ENCODE peak calls at places on chromosome 18, in six cellular contexts. Y, W, M, Q, R and S are unnamed samples.

GRCh38 chr18:49160075-49160930 is 209.5 kb upstream of the SMAD7 start:
- DNase-seq in Y (peak), Q (peak), R (no peak), W (no peak), M (no peak), S (peak)

GRCh38 chr18:34647251-34647650 is 62.8 kb upstream of the DTNA start:
- DNase-seq in Q (no peak), M (peak), R (no peak), W (no peak), Y (no peak), S (no peak)

GRCh38 chr18:46067431-46068007 is 4.5 kb downstream of the PSTPIP2 start:
- DNase-seq in M (peak), Y (no peak), W (no peak), Q (peak), R (no peak), S (peak)

GRCh38 chr18:48002933-48003365 is 72.5 kb upstream of the SMAD2 start:
- DNase-seq in M (no peak), R (no peak), W (peak), Q (peak), Y (peak), S (peak)

GRCh38 chr18:29147944-29148343 is 971.0 kb upstream of the CDH2 start:
- DNase-seq in Q (peak), Y (peak), R (no peak), W (no peak), M (no peak), S (peak)

GRCh38 chr18:21129586-21130216 is 18.1 kb upstream of the ROCK1 start:
- DNase-seq in Q (no peak), Y (no peak), R (no peak), M (no peak), W (no peak), S (peak)

GRCh38 chr18:74139888-74140287 is 7.7 kb downstream of the FBXO15 start:
- DNase-seq in R (no peak), Y (peak), Q (peak), M (no peak), W (peak), S (peak)

GRCh38 chr18:49788327-49788908 is 24.9 kb downstream of the ACAA2 start:
- DNase-seq in R (no peak), Y (no peak), Q (peak), M (no peak), W (no peak), S (peak)

GRCh38 chr18:79583426-79583825 is 96.2 kb upstream of the CTDP1 start:
- DNase-seq in W (no peak), Y (no peak), Q (no peak), R (no peak), M (no peak), S (no peak)

GRCh38 chr18:51614967-51615571 is 417.6 kb upstream of the MEX3C start:
- DNase-seq in Q (peak), Y (peak), M (no peak), W (no peak), R (no peak), S (peak)

GRCh38 chr18:23336072-23336471 is 117.0 kb upstream of the RIOK3 start:
- DNase-seq in R (no peak), M (no peak), Y (no peak), Q (no peak), W (no peak), S (no peak)

GRCh38 chr18:55510809-55511208 is 77.2 kb downstream of the TCF4 start:
- DNase-seq in Q (peak), R (no peak), Y (peak), W (peak), M (no peak), S (peak)

GRCh38 chr18:74268933-74269620 is 22.7 kb downstream of the CYB5A start:
- DNase-seq in Y (peak), W (no peak), Q (no peak), R (no peak), M (no peak), S (no peak)

GRCh38 chr18:23662309-23663263 is at the start of gene ANKRD29:
- DNase-seq in R (peak), W (no peak), Y (peak), M (no peak), Q (peak), S (no peak)

GRCh38 chr18:79952996-79953559 is 1.6 kb upstream of the SLC66A2 start:
- DNase-seq in R (peak), M (no peak), Y (no peak), Q (no peak), W (no peak), S (no peak)

GRCh38 chr18:26190506-26190905 is 35.7 kb upstream of the TAF4B start:
- DNase-seq in W (no peak), R (no peak), Q (no peak), M (peak), Y (no peak), S (no peak)

GRCh38 chr18:61637319-61637718 is 255.5 kb downstream of the RNF152 start:
- DNase-seq in W (no peak), Q (no peak), R (no peak), M (no peak), Y (no peak), S (no peak)

GRCh38 chr18:48228301-48228715 is 180.9 kb downstream of the ZBTB7C start:
- DNase-seq in Q (no peak), M (no peak), Y (peak), R (peak), W (no peak), S (no peak)

GRCh38 chr18:45755936-45756335 is 32.0 kb downstream of the SLC14A1 start:
- DNase-seq in R (no peak), Q (peak), M (no peak), Y (peak), W (no peak), S (peak)

GRCh38 chr18:34929336-34929780 is 111.9 kb upstream of the MAPRE2 start:
- DNase-seq in M (no peak), Q (peak), R (no peak), Y (peak), W (peak), S (peak)

GRCh38 chr18:58446661-58447060 is 182.2 kb downstream of the ALPK2 start:
- DNase-seq in M (no peak), Q (no peak), R (no peak), W (no peak), Y (no peak), S (no peak)

GRCh38 chr18:10739152-10739551 is 213.3 kb downstream of the NAPG start:
- DNase-seq in Q (peak), R (no peak), Y (peak), W (no peak), M (no peak), S (peak)

GRCh38 chr18:8952796-8953760 is 149.4 kb upstream of the NDUFV2 start:
- DNase-seq in Y (peak), R (no peak), Q (peak), W (peak), M (no peak), S (peak)

GRCh38 chr18:60200558-60200957 is 172.0 kb downstream of the MC4R start:
- DNase-seq in W (no peak), R (no peak), Q (no peak), Y (no peak), M (no peak), S (no peak)

GRCh38 chr18:60197233-60197632 is 175.3 kb downstream of the MC4R start:
- DNase-seq in W (no peak), Q (no peak), R (no peak), M (no peak), Y (no peak), S (no peak)

GRCh38 chr18:60198063-60198462 is 174.5 kb downstream of the MC4R start:
- DNase-seq in M (no peak), R (no peak), W (no peak), Y (peak), Q (no peak), S (peak)

GRCh38 chr18:60196818-60197217 is 175.8 kb downstream of the MC4R start:
- DNase-seq in Q (no peak), W (no peak), M (no peak), Y (peak), R (no peak), S (no peak)

DNA sequence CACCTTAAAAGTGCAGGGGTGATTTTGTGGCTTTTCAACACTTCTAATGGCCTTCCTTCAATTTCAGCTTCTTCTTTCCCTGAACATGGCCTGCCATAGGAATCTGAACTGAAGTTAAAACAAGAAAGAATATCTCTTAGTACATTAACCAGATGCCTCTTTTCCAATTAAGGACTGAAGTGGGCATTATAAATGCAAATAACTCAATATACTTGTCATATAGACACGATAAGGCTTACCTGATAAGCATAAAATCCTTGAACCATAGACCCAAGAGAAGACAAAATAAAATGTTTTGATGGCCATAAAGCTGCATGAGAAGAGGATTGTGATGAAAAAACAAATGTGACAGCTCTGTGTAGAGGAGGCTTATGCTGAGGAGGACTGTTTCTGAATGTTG is 173.1 kb downstream of the MC4R start:
- DNase-seq in Y (no peak), R (no peak), W (no peak), Q (no peak), M (no peak), S (no peak)
- H3K4me3 ChIP-seq in Y (no peak), R (no peak), W (no peak), Q (no peak), M (no peak), S (no peak)

GRCh38 chr18:70578480-70578879 is 289.6 kb downstream of the SOCS6 start:
- DNase-seq in W (no peak), Y (no peak), Q (no peak), R (no peak), M (no peak), S (no peak)

GRCh38 chr18:70577023-70577420 is 288.2 kb downstream of the SOCS6 start:
- DNase-seq in M (no peak), W (no peak), Y (no peak), Q (no peak), R (no peak), S (no peak)

GRCh38 chr18:70576281-70577022 is 287.6 kb downstream of the SOCS6 start:
- DNase-seq in Y (no peak), R (no peak), W (no peak), M (no peak), Q (no peak), S (no peak)
- TF ChIP-seq CTCF in Y (no peak), R (no peak), W (no peak), M (no peak), Q (no peak), S (no peak)

DNA sequence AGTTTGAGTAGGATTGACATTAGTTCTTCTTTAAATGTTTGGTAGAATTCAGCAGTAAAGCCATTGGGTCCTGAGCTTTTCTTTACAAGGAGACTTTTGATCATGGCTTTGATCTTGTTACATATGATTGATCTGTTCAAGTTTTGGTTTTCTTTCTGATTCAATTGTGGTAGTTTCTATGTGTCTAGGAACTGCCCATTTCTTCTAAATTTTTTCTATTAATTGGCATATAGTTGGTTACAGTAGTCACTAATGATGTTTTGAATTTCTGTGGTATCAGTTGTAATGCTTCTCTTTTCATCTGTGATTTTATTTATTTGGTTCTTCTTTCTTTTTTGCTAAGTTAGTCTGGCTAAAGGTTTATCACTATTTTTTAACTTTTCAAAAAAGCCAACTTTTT is 73.3 kb upstream of the DLGAP1 start:
- DNase-seq in M (no peak), W (no peak), Y (no peak), R (no peak), Q (no peak), S (no peak)
- H3K4me3 ChIP-seq in M (no peak), W (no peak), Y (no peak), R (no peak), Q (no peak), S (no peak)

DNA sequence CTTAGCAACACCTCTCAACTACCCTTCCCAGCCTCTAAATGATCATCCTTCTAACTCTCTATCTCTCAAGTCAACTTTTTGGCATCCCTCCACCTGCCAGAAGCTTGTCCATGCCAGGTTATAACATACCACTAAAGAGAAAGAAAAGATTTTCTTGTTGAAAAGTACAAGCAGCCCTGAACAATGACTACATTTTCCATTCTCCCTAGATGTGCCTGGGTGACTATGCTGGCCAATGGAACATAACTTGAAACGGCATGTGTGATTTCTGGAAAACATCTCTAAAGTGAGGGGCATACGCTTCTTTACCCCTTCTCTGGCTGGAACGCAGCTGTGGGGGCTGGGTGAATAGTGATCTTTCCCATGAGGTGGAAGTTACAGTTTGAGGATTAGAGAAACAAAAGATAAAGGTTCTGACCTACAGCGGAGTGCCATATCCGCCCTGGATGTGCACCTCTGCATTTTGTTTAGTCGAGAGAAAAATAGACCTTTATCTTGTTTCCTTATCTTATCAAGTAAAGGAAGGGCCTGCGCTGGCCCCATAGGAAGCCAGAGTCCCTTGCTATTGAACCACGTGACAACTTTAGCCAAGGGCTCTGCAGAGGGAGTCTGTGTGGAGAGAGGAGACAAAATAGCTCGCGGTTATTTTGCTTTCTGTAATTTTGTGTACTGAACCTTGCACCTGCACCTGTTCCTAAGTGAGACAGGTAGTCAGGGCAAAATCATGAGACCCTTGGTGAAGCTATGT is 436.8 kb downstream of the TGIF1 start:
- DNase-seq in M (peak), Q (no peak), R (no peak), W (no peak), Y (no peak), S (no peak)
- TF ChIP-seq CTCF in M (no peak), Q (no peak), R (no peak), W (no peak), Y (no peak), S (no peak)

GRCh38 chr18:634551-635045 is 22.9 kb upstream of the TYMS start:
- DNase-seq in M (no peak), R (no peak), Y (peak), Q (no peak), W (no peak), S (no peak)
- H3K4me3 ChIP-seq in M (no peak), R (no peak), Y (no peak), Q (no peak), W (no peak), S (no peak)

GRCh38 chr18:77056399-77057015 is 76.1 kb downstream of the MBP start:
- DNase-seq in W (no peak), M (no peak), Q (no peak), R (no peak), Y (peak), S (peak)

GRCh38 chr18:77055429-77056310 is 76.9 kb downstream of the MBP start:
- DNase-seq in R (no peak), W (no peak), Y (no peak), Q (peak), M (peak), S (peak)

GRCh38 chr18:77054288-77054605 is 78.3 kb downstream of the MBP start:
- DNase-seq in Y (no peak), R (no peak), W (no peak), M (peak), Q (no peak), S (no peak)

GRCh38 chr18:77053616-77054287 is 78.8 kb downstream of the MBP start:
- DNase-seq in M (no peak), W (no peak), Y (no peak), Q (no peak), R (no peak), S (no peak)

GRCh38 chr18:77054606-77055428 is 77.8 kb downstream of the MBP start:
- DNase-seq in Y (peak), Q (peak), R (peak), M (peak), W (no peak), S (peak)
- TF ChIP-seq CTCF in Y (peak), Q (peak), R (no peak), M (peak), W (peak), S (peak)